ENCODE peak calls at places on chromosome 21, in six cellular contexts. One of them, this sample, is unnamed.
A peak's percentile ranks its signal among the peaks of the same experiment; 100 is the strongest.

GRCh38 chr21:43894206-43894577 is 29.2 kb downstream of the AGPAT3 start:
- DNase-seq in PC-3: no peak
- DNase-seq in ELR: no peak
- DNase-seq in NCI-H748 treated with DMSO at 0.1 percent for 48 hours: no peak
- DNase-seq in neural crest cell: no peak
- DNase-seq in tibial artery: no peak
- DNase-seq in this sample: no peak

GRCh38 chr21:15848632-15849031 is 118.8 kb downstream of the USP25 start:
- DNase-seq in tibial artery: no peak
- DNase-seq in ELR: peak; percentile 77
- DNase-seq in PC-3: peak; percentile 88
- DNase-seq in neural crest cell: no peak
- DNase-seq in NCI-H748 treated with DMSO at 0.1 percent for 48 hours: no peak
- DNase-seq in this sample: no peak

GRCh38 chr21:19792004-19792403 is 1206.2 kb upstream of the NCAM2 start:
- DNase-seq in ELR: no peak
- DNase-seq in neural crest cell: no peak
- DNase-seq in NCI-H748 treated with DMSO at 0.1 percent for 48 hours: no peak
- DNase-seq in PC-3: no peak
- DNase-seq in tibial artery: no peak
- DNase-seq in this sample: no peak

GRCh38 chr21:15422761-15423160 is 307.0 kb upstream of the USP25 start:
- DNase-seq in NCI-H748 treated with DMSO at 0.1 percent for 48 hours: no peak
- DNase-seq in ELR: peak; percentile 3
- DNase-seq in PC-3: peak; percentile 92
- DNase-seq in tibial artery: no peak
- DNase-seq in neural crest cell: no peak
- DNase-seq in this sample: no peak

GRCh38 chr21:44618909-44619308 is 7.0 kb downstream of the KRTAP10-8 start:
- DNase-seq in tibial artery: no peak
- DNase-seq in NCI-H748 treated with DMSO at 0.1 percent for 48 hours: no peak
- DNase-seq in ELR: no peak
- DNase-seq in PC-3: peak; percentile 19
- DNase-seq in neural crest cell: no peak
- DNase-seq in this sample: no peak

GRCh38 chr21:45098867-45099266 is 24.5 kb downstream of the ADARB1 start:
- DNase-seq in ELR: peak; percentile 33
- DNase-seq in tibial artery: no peak
- DNase-seq in NCI-H748 treated with DMSO at 0.1 percent for 48 hours: no peak
- DNase-seq in neural crest cell: no peak
- DNase-seq in PC-3: peak; percentile 52
- DNase-seq in this sample: no peak

GRCh38 chr21:44702973-44703730 is 6.2 kb downstream of the KRTAP10-12 start:
- DNase-seq in NCI-H748 treated with DMSO at 0.1 percent for 48 hours: no peak
- DNase-seq in ELR: no peak
- DNase-seq in PC-3: no peak
- DNase-seq in tibial artery: no peak
- DNase-seq in neural crest cell: no peak
- DNase-seq in this sample: no peak

GRCh38 chr21:35533893-35534292 is 484.8 kb upstream of the RUNX1 start:
- DNase-seq in neural crest cell: no peak
- DNase-seq in ELR: no peak
- DNase-seq in PC-3: no peak
- DNase-seq in tibial artery: no peak
- DNase-seq in NCI-H748 treated with DMSO at 0.1 percent for 48 hours: no peak
- DNase-seq in this sample: no peak

GRCh38 chr21:44947111-44947929 is 7.5 kb downstream of the SLX9 start:
- DNase-seq in ELR: peak; percentile 58
- DNase-seq in neural crest cell: no peak
- DNase-seq in PC-3: peak; percentile 32
- DNase-seq in NCI-H748 treated with DMSO at 0.1 percent for 48 hours: no peak
- DNase-seq in tibial artery: no peak
- DNase-seq in this sample: peak; percentile 16

GRCh38 chr21:46325073-46325912 is 1.3 kb downstream of the PCNT start:
- DNase-seq in ELR: peak; percentile 64
- DNase-seq in neural crest cell: peak; percentile 45
- DNase-seq in tibial artery: peak; percentile 20
- DNase-seq in PC-3: peak; percentile 66
- DNase-seq in NCI-H748 treated with DMSO at 0.1 percent for 48 hours: peak; percentile 14
- DNase-seq in this sample: peak; percentile 82

GRCh38 chr21:27168084-27168483 is 201.2 kb upstream of the ADAMTS5 start:
- DNase-seq in tibial artery: no peak
- DNase-seq in PC-3: peak; percentile 2
- DNase-seq in NCI-H748 treated with DMSO at 0.1 percent for 48 hours: no peak
- DNase-seq in neural crest cell: no peak
- DNase-seq in ELR: peak; percentile 3
- DNase-seq in this sample: no peak

GRCh38 chr21:29194847-29195246 is 64.4 kb downstream of the MAP3K7CL start:
- DNase-seq in tibial artery: no peak
- DNase-seq in NCI-H748 treated with DMSO at 0.1 percent for 48 hours: no peak
- DNase-seq in ELR: peak; percentile 76
- DNase-seq in neural crest cell: no peak
- DNase-seq in PC-3: peak; percentile 22
- DNase-seq in this sample: no peak

This sample was measured in glutamatergic neuron.